ENCODE peak calls at places on chromosome X, in eight cellular contexts. One of them, this sample, is unnamed. For H3K4me1, the result is how much of the 10 kb centered on the place peaks cover.

GRCh38 chrX:107654778-107655761 is 26.8 kb downstream of the PRPS1 start:
- DNase-seq in gastrocnemius medialis: no peak
- DNase-seq in adrenal gland: peak
- DNase-seq in BE2C: peak
- DNase-seq in NT2/D1: peak
- DNase-seq in lung: peak
- DNase-seq in esophagus squamous epithelium: no peak
- DNase-seq in CD8-positive, alpha-beta T cell: peak
- DNase-seq in this sample: peak

GRCh38 chrX:24117288-24117687 is 32.2 kb upstream of the ZFX start:
- DNase-seq in gastrocnemius medialis: no peak
- DNase-seq in adrenal gland: peak
- DNase-seq in BE2C: no peak
- DNase-seq in NT2/D1: no peak
- DNase-seq in lung: no peak
- DNase-seq in esophagus squamous epithelium: no peak
- DNase-seq in CD8-positive, alpha-beta T cell: no peak
- DNase-seq in this sample: no peak

GRCh38 chrX:150934453-150934852 is 36.0 kb upstream of the CD99L2 start:
- DNase-seq in gastrocnemius medialis: no peak
- DNase-seq in adrenal gland: peak
- DNase-seq in BE2C: no peak
- DNase-seq in NT2/D1: no peak
- DNase-seq in lung: no peak
- DNase-seq in esophagus squamous epithelium: no peak
- DNase-seq in CD8-positive, alpha-beta T cell: no peak
- DNase-seq in this sample: no peak

GRCh38 chrX:96685205-96686099 is 810 bp downstream of the DIAPH2 start:
- DNase-seq in gastrocnemius medialis: peak
- DNase-seq in adrenal gland: peak
- DNase-seq in BE2C: no peak
- DNase-seq in NT2/D1: no peak
- DNase-seq in lung: peak
- DNase-seq in esophagus squamous epithelium: no peak
- DNase-seq in CD8-positive, alpha-beta T cell: peak
- DNase-seq in this sample: peak

GRCh38 chrX:67939270-67939669 is 395.4 kb downstream of the AR start:
- DNase-seq in gastrocnemius medialis: no peak
- DNase-seq in adrenal gland: no peak
- DNase-seq in BE2C: no peak
- DNase-seq in NT2/D1: no peak
- DNase-seq in lung: no peak
- DNase-seq in esophagus squamous epithelium: no peak
- DNase-seq in CD8-positive, alpha-beta T cell: no peak
- DNase-seq in this sample: no peak

GRCh38 chrX:19183777-19184485 is 61.7 kb upstream of the ADGRG2 start:
- DNase-seq in gastrocnemius medialis: no peak
- DNase-seq in adrenal gland: no peak
- DNase-seq in BE2C: no peak
- DNase-seq in NT2/D1: no peak
- DNase-seq in lung: no peak
- DNase-seq in esophagus squamous epithelium: no peak
- DNase-seq in CD8-positive, alpha-beta T cell: no peak
- DNase-seq in this sample: no peak

GRCh38 chrX:116342903-116343302 is 93.5 kb upstream of the SLC6A14 start:
- DNase-seq in gastrocnemius medialis: no peak
- DNase-seq in adrenal gland: no peak
- DNase-seq in BE2C: no peak
- DNase-seq in NT2/D1: no peak
- DNase-seq in lung: no peak
- DNase-seq in esophagus squamous epithelium: no peak
- DNase-seq in CD8-positive, alpha-beta T cell: no peak
- DNase-seq in this sample: no peak

GRCh38 chrX:53395605-53396298 is 26.7 kb downstream of the SMC1A start:
- DNase-seq in gastrocnemius medialis: no peak
- DNase-seq in adrenal gland: no peak
- DNase-seq in BE2C: no peak
- DNase-seq in NT2/D1: no peak
- DNase-seq in lung: no peak
- DNase-seq in esophagus squamous epithelium: no peak
- DNase-seq in CD8-positive, alpha-beta T cell: no peak
- DNase-seq in this sample: no peak

GRCh38 chrX:67614006-67614405 is 70.2 kb downstream of the AR start:
- DNase-seq in gastrocnemius medialis: no peak
- DNase-seq in adrenal gland: no peak
- DNase-seq in BE2C: no peak
- DNase-seq in NT2/D1: no peak
- DNase-seq in lung: no peak
- DNase-seq in esophagus squamous epithelium: no peak
- DNase-seq in CD8-positive, alpha-beta T cell: no peak
- DNase-seq in this sample: no peak

GRCh38 chrX:2500091-2500680 is 590 bp downstream of the DHRSX start:
- DNase-seq in gastrocnemius medialis: no peak
- DNase-seq in adrenal gland: peak
- DNase-seq in BE2C: peak
- DNase-seq in NT2/D1: no peak
- DNase-seq in lung: no peak
- DNase-seq in esophagus squamous epithelium: no peak
- DNase-seq in CD8-positive, alpha-beta T cell: peak
- DNase-seq in this sample: peak

GRCh38 chrX:119398587-119398973 is 556 bp upstream of the SLC25A43 start:
- DNase-seq in gastrocnemius medialis: no peak
- DNase-seq in adrenal gland: no peak
- DNase-seq in BE2C: no peak
- DNase-seq in NT2/D1: no peak
- DNase-seq in lung: no peak
- DNase-seq in esophagus squamous epithelium: no peak
- DNase-seq in CD8-positive, alpha-beta T cell: peak
- DNase-seq in this sample: no peak

GRCh38 chrX:134813697-134814096 is 155.4 kb upstream of the PLAC1 start:
- DNase-seq in gastrocnemius medialis: no peak
- DNase-seq in adrenal gland: no peak
- DNase-seq in BE2C: no peak
- DNase-seq in NT2/D1: no peak
- DNase-seq in lung: no peak
- DNase-seq in esophagus squamous epithelium: no peak
- DNase-seq in CD8-positive, alpha-beta T cell: no peak
- DNase-seq in this sample: no peak

GRCh38 chrX:136376713-136377112 is 76.0 kb downstream of the ADGRG4 start:
- DNase-seq in gastrocnemius medialis: no peak
- DNase-seq in adrenal gland: no peak
- DNase-seq in BE2C: no peak
- DNase-seq in NT2/D1: no peak
- DNase-seq in lung: no peak
- DNase-seq in esophagus squamous epithelium: no peak
- DNase-seq in CD8-positive, alpha-beta T cell: no peak
- DNase-seq in this sample: no peak

GRCh38 chrX:141405878-141406492 is 163.7 kb upstream of the SPANXC start:
- DNase-seq in gastrocnemius medialis: no peak
- DNase-seq in adrenal gland: no peak
- DNase-seq in BE2C: no peak
- DNase-seq in NT2/D1: no peak
- DNase-seq in lung: no peak
- DNase-seq in esophagus squamous epithelium: no peak
- DNase-seq in CD8-positive, alpha-beta T cell: no peak
- DNase-seq in this sample: no peak

GRCh38 chrX:73127700-73128241 is 48.5 kb upstream of the PABPC1L2A start:
- DNase-seq in gastrocnemius medialis: no peak
- DNase-seq in adrenal gland: no peak
- DNase-seq in BE2C: no peak
- DNase-seq in NT2/D1: no peak
- DNase-seq in lung: no peak
- DNase-seq in esophagus squamous epithelium: no peak
- DNase-seq in CD8-positive, alpha-beta T cell: no peak
- DNase-seq in this sample: no peak

GRCh38 chrX:6386837-6387236 is 148.1 kb downstream of the VCX3A start:
- DNase-seq in gastrocnemius medialis: no peak
- DNase-seq in adrenal gland: no peak
- DNase-seq in BE2C: no peak
- DNase-seq in NT2/D1: no peak
- DNase-seq in lung: no peak
- DNase-seq in esophagus squamous epithelium: no peak
- DNase-seq in CD8-positive, alpha-beta T cell: no peak
- DNase-seq in this sample: no peak

GRCh38 chrX:74383611-74384010 is 37.7 kb upstream of the SLC16A2 start:
- DNase-seq in gastrocnemius medialis: no peak
- DNase-seq in adrenal gland: peak
- DNase-seq in BE2C: peak
- DNase-seq in NT2/D1: peak
- DNase-seq in lung: peak
- DNase-seq in esophagus squamous epithelium: no peak
- DNase-seq in CD8-positive, alpha-beta T cell: peak
- DNase-seq in this sample: no peak

GRCh38 chrX:40237745-40238178 is 140.0 kb upstream of the BCOR start:
- DNase-seq in gastrocnemius medialis: no peak
- DNase-seq in adrenal gland: no peak
- DNase-seq in BE2C: no peak
- DNase-seq in NT2/D1: peak
- DNase-seq in lung: no peak
- DNase-seq in esophagus squamous epithelium: no peak
- DNase-seq in CD8-positive, alpha-beta T cell: no peak
- DNase-seq in this sample: no peak

GRCh38 chrX:1909419-1910206 is 294.8 kb downstream of the ASMT start:
- DNase-seq in gastrocnemius medialis: no peak
- DNase-seq in adrenal gland: no peak
- DNase-seq in BE2C: no peak
- DNase-seq in NT2/D1: no peak
- DNase-seq in lung: no peak
- DNase-seq in esophagus squamous epithelium: no peak
- DNase-seq in CD8-positive, alpha-beta T cell: no peak
- DNase-seq in this sample: no peak

GRCh38 chrX:115393271-115393670 is 103.8 kb downstream of the LUZP4 start:
- DNase-seq in gastrocnemius medialis: no peak
- DNase-seq in adrenal gland: no peak
- DNase-seq in BE2C: no peak
- DNase-seq in NT2/D1: no peak
- DNase-seq in lung: no peak
- DNase-seq in esophagus squamous epithelium: no peak
- DNase-seq in CD8-positive, alpha-beta T cell: no peak
- DNase-seq in this sample: no peak

GRCh38 chrX:11530621-11531020 is 135.1 kb downstream of the ARHGAP6 start:
- DNase-seq in gastrocnemius medialis: no peak
- DNase-seq in adrenal gland: no peak
- DNase-seq in BE2C: no peak
- DNase-seq in NT2/D1: no peak
- DNase-seq in lung: no peak
- DNase-seq in esophagus squamous epithelium: no peak
- DNase-seq in CD8-positive, alpha-beta T cell: no peak
- DNase-seq in this sample: no peak

GRCh38 chrX:9790866-9791265 is 4.6 kb downstream of the SHROOM2 start:
- DNase-seq in gastrocnemius medialis: no peak
- DNase-seq in adrenal gland: no peak
- DNase-seq in BE2C: no peak
- DNase-seq in NT2/D1: no peak
- DNase-seq in lung: no peak
- DNase-seq in esophagus squamous epithelium: no peak
- DNase-seq in CD8-positive, alpha-beta T cell: no peak
- DNase-seq in this sample: no peak

GRCh38 chrX:10501606-10502005 is 118.8 kb downstream of the MID1 start:
- DNase-seq in gastrocnemius medialis: no peak
- DNase-seq in adrenal gland: no peak
- DNase-seq in BE2C: no peak
- DNase-seq in NT2/D1: no peak
- DNase-seq in lung: no peak
- DNase-seq in esophagus squamous epithelium: no peak
- DNase-seq in CD8-positive, alpha-beta T cell: no peak
- DNase-seq in this sample: no peak

GRCh38 chrX:14529288-14529989 is at the start of gene GLRA2:
- DNase-seq in gastrocnemius medialis: no peak
- DNase-seq in adrenal gland: no peak
- DNase-seq in BE2C: no peak
- DNase-seq in NT2/D1: peak
- DNase-seq in lung: no peak
- DNase-seq in esophagus squamous epithelium: no peak
- DNase-seq in CD8-positive, alpha-beta T cell: no peak
- DNase-seq in this sample: no peak

GRCh38 chrX:110143454-110144210 is 140.7 kb downstream of the TMEM164 start:
- DNase-seq in gastrocnemius medialis: peak
- DNase-seq in adrenal gland: peak
- DNase-seq in BE2C: no peak
- DNase-seq in NT2/D1: no peak
- DNase-seq in lung: no peak
- DNase-seq in esophagus squamous epithelium: no peak
- DNase-seq in CD8-positive, alpha-beta T cell: no peak
- DNase-seq in this sample: no peak

DNA sequence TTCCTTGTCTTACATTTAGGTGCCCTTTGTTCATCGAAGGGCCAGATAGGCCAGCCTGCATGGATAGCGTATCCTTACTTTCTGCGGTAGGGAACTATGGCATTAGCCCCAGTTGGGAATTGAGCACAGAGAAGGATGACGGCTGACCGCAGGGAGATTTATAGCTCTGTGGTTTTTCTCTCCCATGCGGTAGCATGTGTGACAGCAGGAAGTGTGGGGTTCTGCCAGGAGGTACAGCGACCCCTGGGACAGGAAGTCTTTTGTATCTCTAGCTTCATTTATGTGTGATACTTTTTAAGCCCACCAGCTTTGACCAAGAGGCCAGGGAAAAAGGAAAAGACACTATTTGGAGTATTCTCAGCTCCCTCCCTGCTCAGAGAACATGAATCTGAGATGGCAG is 33.1 kb downstream of the GAB3 start:
- DNase-seq in gastrocnemius medialis: no peak
- DNase-seq in adrenal gland: no peak
- DNase-seq in BE2C: peak
- DNase-seq in NT2/D1: no peak
- DNase-seq in lung: no peak
- DNase-seq in esophagus squamous epithelium: no peak
- DNase-seq in CD8-positive, alpha-beta T cell: peak
- DNase-seq in this sample: peak
- H3K4me1 ChIP-seq in gastrocnemius medialis: under half
- H3K4me1 ChIP-seq in adrenal gland: under half
- H3K4me1 ChIP-seq in BE2C: under half
- H3K4me1 ChIP-seq in NT2/D1: under half
- H3K4me1 ChIP-seq in lung: under half
- H3K4me1 ChIP-seq in esophagus squamous epithelium: under half
- H3K4me1 ChIP-seq in CD8-positive, alpha-beta T cell: under half
- H3K4me1 ChIP-seq in this sample: half or more

GRCh38 chrX:154460326-154460725 is 2.2 kb downstream of the PLXNA3 start:
- DNase-seq in gastrocnemius medialis: no peak
- DNase-seq in adrenal gland: no peak
- DNase-seq in BE2C: peak
- DNase-seq in NT2/D1: no peak
- DNase-seq in lung: no peak
- DNase-seq in esophagus squamous epithelium: no peak
- DNase-seq in CD8-positive, alpha-beta T cell: no peak
- DNase-seq in this sample: no peak
- H3K4me3 ChIP-seq in gastrocnemius medialis: no peak
- H3K4me3 ChIP-seq in adrenal gland: no peak
- H3K4me3 ChIP-seq in BE2C: no peak
- H3K4me3 ChIP-seq in NT2/D1: no peak
- H3K4me3 ChIP-seq in lung: no peak
- H3K4me3 ChIP-seq in esophagus squamous epithelium: peak
- H3K4me3 ChIP-seq in CD8-positive, alpha-beta T cell: no peak
- H3K4me3 ChIP-seq in this sample: no peak

GRCh38 chrX:154728791-154729190 is 22.1 kb downstream of the GAB3 start:
- DNase-seq in gastrocnemius medialis: no peak
- DNase-seq in adrenal gland: no peak
- DNase-seq in BE2C: no peak
- DNase-seq in NT2/D1: no peak
- DNase-seq in lung: no peak
- DNase-seq in esophagus squamous epithelium: no peak
- DNase-seq in CD8-positive, alpha-beta T cell: no peak
- DNase-seq in this sample: no peak
- H3K4me1 ChIP-seq in gastrocnemius medialis: under half
- H3K4me1 ChIP-seq in adrenal gland: under half
- H3K4me1 ChIP-seq in BE2C: under half
- H3K4me1 ChIP-seq in NT2/D1: under half
- H3K4me1 ChIP-seq in lung: under half
- H3K4me1 ChIP-seq in esophagus squamous epithelium: under half
- H3K4me1 ChIP-seq in CD8-positive, alpha-beta T cell: half or more
- H3K4me1 ChIP-seq in this sample: under half

GRCh38 chrX:69306063-69306404 is 140.8 kb upstream of the PJA1 start:
- DNase-seq in gastrocnemius medialis: no peak
- DNase-seq in adrenal gland: no peak
- DNase-seq in BE2C: no peak
- DNase-seq in NT2/D1: no peak
- DNase-seq in lung: no peak
- DNase-seq in esophagus squamous epithelium: no peak
- DNase-seq in CD8-positive, alpha-beta T cell: no peak
- DNase-seq in this sample: no peak
- H3K4me3 ChIP-seq in gastrocnemius medialis: no peak
- H3K4me3 ChIP-seq in adrenal gland: no peak
- H3K4me3 ChIP-seq in BE2C: no peak
- H3K4me3 ChIP-seq in NT2/D1: peak
- H3K4me3 ChIP-seq in lung: no peak
- H3K4me3 ChIP-seq in esophagus squamous epithelium: no peak
- H3K4me3 ChIP-seq in CD8-positive, alpha-beta T cell: no peak
- H3K4me3 ChIP-seq in this sample: no peak